ENCODE peak calls at places on chromosome 18, in ten cellular contexts. X is psoas muscle, A is right atrium auricular region, W is brain microvascular endothelial cell, Q is PC-3, P is RWPE1, Y is pancreas, K is NB4, R is AG09309, V is fibroblast of pulmonary artery. S is an unnamed sample.

GRCh38 chr18:6401687-6402086 is 13.0 kb downstream of the L3MBTL4 start:
- DNase-seq in X (no peak), A (no peak), W (no peak), Q (no peak), P (no peak), Y (no peak), K (peak), R (no peak), V (no peak), S (no peak)

GRCh38 chr18:74806700-74807416 is 209.2 kb downstream of the ZNF407 start:
- DNase-seq in X (no peak), A (no peak), W (peak), Q (peak), P (peak), Y (no peak), K (no peak), R (peak), V (peak), S (peak)

GRCh38 chr18:24322594-24323136 is 75.0 kb downstream of the OSBPL1A start:
- DNase-seq in X (no peak), A (no peak), W (no peak), Q (peak), P (no peak), Y (no peak), K (no peak), R (peak), V (peak), S (no peak)

GRCh38 chr18:55328301-55328700 is 259.7 kb downstream of the TCF4 start:
- DNase-seq in X (no peak), A (no peak), W (peak), Q (no peak), P (no peak), Y (no peak), K (no peak), R (no peak), V (peak), S (no peak)

GRCh38 chr18:4172491-4172890 is 282.6 kb downstream of the DLGAP1 start:
- DNase-seq in X (no peak), A (no peak), W (no peak), Q (no peak), P (no peak), Y (no peak), K (no peak), R (no peak), V (no peak), S (no peak)

GRCh38 chr18:10519366-10519765 is 6.5 kb upstream of the NAPG start:
- DNase-seq in X (no peak), A (no peak), W (no peak), Q (no peak), P (no peak), Y (no peak), K (no peak), R (no peak), V (peak), S (no peak)

GRCh38 chr18:57210101-57210661 is 63.3 kb downstream of the BOD1L2 start:
- DNase-seq in X (no peak), A (peak), W (peak), Q (peak), P (peak), Y (peak), K (peak), R (peak), V (peak), S (peak)

GRCh38 chr18:22113144-22113813 is 56.1 kb upstream of the GATA6 start:
- DNase-seq in X (peak), A (no peak), W (no peak), Q (no peak), P (no peak), Y (no peak), K (no peak), R (no peak), V (no peak), S (no peak)

GRCh38 chr18:80009661-80010550 is 21.5 kb upstream of the TXNL4A start:
- DNase-seq in X (peak), A (peak), W (peak), Q (peak), P (peak), Y (peak), K (peak), R (peak), V (peak), S (no peak)

GRCh38 chr18:76401496-76401895 is 93.5 kb downstream of the ZNF516 start:
- DNase-seq in X (no peak), A (no peak), W (no peak), Q (no peak), P (no peak), Y (no peak), K (peak), R (no peak), V (no peak), S (no peak)

GRCh38 chr18:74249181-74249968 is 42.4 kb downstream of the CYB5A start:
- DNase-seq in X (no peak), A (no peak), W (peak), Q (no peak), P (peak), Y (no peak), K (peak), R (peak), V (peak), S (peak)

DNA sequence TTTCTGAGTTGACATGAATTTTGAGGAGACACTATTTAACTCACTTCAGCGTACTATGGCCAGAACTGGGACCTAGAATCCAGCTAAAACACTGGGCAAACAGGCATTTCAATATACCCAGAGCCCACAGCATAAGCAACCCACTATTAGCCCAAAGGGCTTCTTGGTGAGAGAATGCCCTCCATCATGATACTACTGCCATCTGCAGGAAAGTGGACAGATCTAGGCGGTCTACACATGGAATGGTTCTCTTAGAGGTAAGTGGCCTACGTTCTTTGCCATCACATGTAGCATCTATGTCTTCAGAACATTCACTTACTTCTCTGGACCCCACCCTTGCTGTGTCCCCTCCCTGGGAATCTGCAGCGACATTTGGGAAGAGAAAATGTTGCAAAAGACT is 181.3 kb upstream of the LINC00305 start:
- DNase-seq in X (no peak), A (no peak), W (no peak), Q (peak), P (no peak), Y (no peak), K (peak), R (no peak), V (peak), S (no peak)
- TF ChIP-seq CTCF in X (no peak), A (no peak), W (no peak), Q (peak), P (no peak), Y (no peak), K (no peak), R (no peak), V (no peak), S (no peak)

DNA sequence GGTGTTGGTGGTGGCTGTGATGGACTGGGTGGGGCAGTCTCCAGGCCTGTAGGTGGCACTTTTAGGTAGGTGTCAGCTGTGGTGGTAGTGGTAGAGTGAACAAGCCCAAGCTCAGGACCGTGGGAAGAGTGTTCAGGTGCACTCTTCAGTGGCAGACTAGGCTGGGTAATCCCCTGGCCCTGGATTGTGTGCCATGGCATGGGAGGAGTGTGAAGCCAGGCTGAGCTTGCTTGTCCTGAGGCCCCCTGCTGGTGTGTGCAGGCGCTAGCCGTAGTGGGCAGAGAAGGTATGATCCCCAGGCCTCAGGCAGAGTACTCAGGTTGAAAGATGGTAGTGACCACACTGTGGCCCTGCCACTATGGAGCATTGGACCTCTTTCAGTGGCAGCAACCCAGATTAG is 850.3 kb downstream of the DSC3 start:
- DNase-seq in X (no peak), A (no peak), W (no peak), Q (no peak), P (no peak), Y (no peak), K (peak), R (no peak), V (no peak), S (no peak)
- TF ChIP-seq CTCF in X (no peak), A (no peak), W (no peak), Q (peak), P (no peak), Y (no peak), K (peak), R (no peak), V (no peak), S (no peak)

GRCh38 chr18:26022585-26022984 is 67.8 kb downstream of the SS18 start:
- DNase-seq in X (no peak), A (no peak), W (no peak), Q (no peak), P (no peak), Y (no peak), K (no peak), R (no peak), V (no peak), S (no peak)

GRCh38 chr18:26021061-26021754 is 69.2 kb downstream of the SS18 start:
- DNase-seq in X (no peak), A (no peak), W (no peak), Q (no peak), P (no peak), Y (no peak), K (no peak), R (no peak), V (no peak), S (no peak)

GRCh38 chr18:26014462-26014861 is 76.0 kb downstream of the SS18 start:
- DNase-seq in X (no peak), A (no peak), W (no peak), Q (no peak), P (no peak), Y (no peak), K (no peak), R (no peak), V (no peak), S (no peak)

GRCh38 chr18:26017929-26018328 is 72.5 kb downstream of the SS18 start:
- DNase-seq in X (no peak), A (no peak), W (no peak), Q (no peak), P (no peak), Y (no peak), K (peak), R (no peak), V (no peak), S (no peak)
- TF ChIP-seq CTCF in X (no peak), A (no peak), W (no peak), Q (peak), P (no peak), Y (no peak), K (no peak), R (peak), V (no peak), S (no peak)

DNA sequence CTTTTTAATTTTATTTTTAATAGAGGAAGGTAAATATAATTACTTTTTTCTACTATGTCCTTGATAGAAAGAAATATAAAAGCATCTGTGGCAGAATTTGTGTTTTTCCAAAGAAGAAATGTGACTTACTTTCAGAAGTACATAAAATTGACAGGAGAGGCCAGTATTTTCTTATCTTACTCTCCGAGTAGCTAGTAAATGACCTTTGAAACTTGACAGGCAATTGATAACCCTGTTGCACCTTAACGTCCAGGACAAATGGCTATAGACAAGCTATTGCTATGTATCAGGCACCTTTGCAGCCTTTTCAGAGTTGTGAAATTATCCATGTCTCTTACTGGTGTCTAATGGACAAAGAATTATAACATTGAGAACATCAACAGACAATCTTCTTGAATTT is 63.1 kb upstream of the TNFRSF11A start:
- DNase-seq in X (no peak), A (no peak), W (no peak), Q (no peak), P (no peak), Y (no peak), K (no peak), R (no peak), V (no peak), S (no peak)
- TF ChIP-seq CTCF in X (no peak), A (no peak), W (no peak), Q (no peak), P (no peak), Y (no peak), K (no peak), R (no peak), V (no peak), S (no peak)

GRCh38 chr18:2569338-2570207 is 1.7 kb downstream of the METTL4 start:
- DNase-seq in X (no peak), A (no peak), W (no peak), Q (no peak), P (no peak), Y (no peak), K (no peak), R (no peak), V (no peak), S (no peak)

GRCh38 chr18:2572892-2573291 is 1.5 kb downstream of the NDC80 start:
- DNase-seq in X (no peak), A (no peak), W (no peak), Q (no peak), P (no peak), Y (no peak), K (no peak), R (no peak), V (peak), S (no peak)

GRCh38 chr18:2572144-2572682 is 856 bp downstream of the NDC80 start:
- DNase-seq in X (no peak), A (no peak), W (no peak), Q (peak), P (no peak), Y (no peak), K (peak), R (no peak), V (no peak), S (no peak)

GRCh38 chr18:2571200-2572143 is at the start of the genes METTL4 and NDC80:
- DNase-seq in X (peak), A (peak), W (peak), Q (peak), P (peak), Y (peak), K (peak), R (no peak), V (peak), S (peak)

DNA sequence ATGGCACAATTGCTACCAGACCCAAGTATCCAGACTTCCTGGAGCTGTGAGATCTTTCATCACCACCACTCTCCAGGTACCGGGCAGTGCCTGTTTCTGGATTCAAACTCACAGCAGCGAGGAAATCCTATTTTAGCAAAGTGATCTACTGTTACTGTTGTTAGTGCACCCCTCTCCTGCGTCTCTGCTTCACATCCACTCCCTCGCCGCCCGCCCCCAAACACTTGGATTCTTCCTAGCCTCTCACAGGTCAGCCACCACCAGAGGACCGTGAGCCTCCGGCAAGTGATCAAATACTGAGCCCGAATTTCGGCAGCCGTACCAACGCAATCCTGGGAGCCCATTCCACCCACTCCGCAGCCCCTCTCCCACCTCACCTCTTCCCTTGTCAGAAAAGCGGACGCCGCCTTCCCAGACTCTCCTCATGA is 519 bp downstream of the METTL4 start:
- DNase-seq in X (peak), A (peak), W (peak), Q (peak), P (peak), Y (peak), K (peak), R (no peak), V (peak), S (peak)
- TF ChIP-seq CTCF in X (peak), A (peak), W (peak), Q (peak), P (no peak), Y (no peak), K (no peak), R (peak), V (no peak), S (no peak)

GRCh38 chr18:61435064-61435652 is 101.9 kb downstream of the CDH20 start:
- DNase-seq in X (no peak), A (no peak), W (peak), Q (peak), P (peak), Y (no peak), K (peak), R (no peak), V (peak), S (peak)
- TF ChIP-seq CTCF in X (no peak), A (peak), W (peak), Q (peak), P (peak), Y (no peak), K (peak), R (peak), V (peak), S (peak)

S was measured in Calu3.